ENCODE peak calls at places on chromosome 11, in nine cellular contexts. One of them, this sample, is unnamed.

GRCh38 chr11:125446279-125446678 is 49.8 kb downstream of the FEZ1 start:
- DNase-seq in brain microvascular endothelial cell: no peak
- DNase-seq in cardiac muscle cell: no peak
- DNase-seq in right cardiac atrium: no peak
- DNase-seq in GM23248: no peak
- DNase-seq in heart right ventricle: no peak
- DNase-seq in aorta: no peak
- DNase-seq in pancreas: no peak
- DNase-seq in PC-9: no peak
- DNase-seq in this sample: no peak

GRCh38 chr11:76620471-76620870 is 50.1 kb downstream of the LRRC32 start:
- DNase-seq in pancreas: no peak
- DNase-seq in cardiac muscle cell: no peak
- DNase-seq in brain microvascular endothelial cell: peak; percentile 62
- DNase-seq in aorta: no peak
- DNase-seq in GM23248: peak; percentile 94
- DNase-seq in heart right ventricle: no peak
- DNase-seq in PC-9: no peak
- DNase-seq in right cardiac atrium: no peak
- DNase-seq in this sample: no peak

GRCh38 chr11:199782-200181 is 6.9 kb downstream of the SCGB1C1 start:
- DNase-seq in cardiac muscle cell: no peak
- DNase-seq in brain microvascular endothelial cell: no peak
- DNase-seq in heart right ventricle: no peak
- DNase-seq in GM23248: no peak
- DNase-seq in PC-9: no peak
- DNase-seq in pancreas: peak; percentile 29
- DNase-seq in right cardiac atrium: no peak
- DNase-seq in aorta: no peak
- DNase-seq in this sample: peak; percentile 64

GRCh38 chr11:57751676-57752253 is at the start of gene BTBD18:
- DNase-seq in cardiac muscle cell: peak; percentile 70
- DNase-seq in PC-9: peak; percentile 18
- DNase-seq in brain microvascular endothelial cell: peak; percentile 54
- DNase-seq in pancreas: peak; percentile 40
- DNase-seq in heart right ventricle: peak; percentile 23
- DNase-seq in right cardiac atrium: peak; percentile 27
- DNase-seq in aorta: no peak
- DNase-seq in GM23248: peak; percentile 82
- DNase-seq in this sample: no peak

GRCh38 chr11:65501005-65501529 is 2.2 kb downstream of the MALAT1 start:
- DNase-seq in right cardiac atrium: no peak
- DNase-seq in cardiac muscle cell: no peak
- DNase-seq in GM23248: no peak
- DNase-seq in heart right ventricle: no peak
- DNase-seq in aorta: no peak
- DNase-seq in pancreas: no peak
- DNase-seq in PC-9: no peak
- DNase-seq in brain microvascular endothelial cell: no peak
- DNase-seq in this sample: no peak

GRCh38 chr11:57358991-57359390 is 20.8 kb downstream of the P2RX3 start:
- DNase-seq in PC-9: no peak
- DNase-seq in aorta: no peak
- DNase-seq in brain microvascular endothelial cell: no peak
- DNase-seq in cardiac muscle cell: no peak
- DNase-seq in GM23248: no peak
- DNase-seq in pancreas: no peak
- DNase-seq in heart right ventricle: no peak
- DNase-seq in right cardiac atrium: no peak
- DNase-seq in this sample: no peak

GRCh38 chr11:20005747-20006146 is 154.5 kb downstream of the DBX1 start:
- DNase-seq in brain microvascular endothelial cell: no peak
- DNase-seq in GM23248: no peak
- DNase-seq in PC-9: no peak
- DNase-seq in right cardiac atrium: no peak
- DNase-seq in heart right ventricle: no peak
- DNase-seq in aorta: no peak
- DNase-seq in cardiac muscle cell: no peak
- DNase-seq in pancreas: no peak
- DNase-seq in this sample: no peak

GRCh38 chr11:104623518-104623917 is 274.7 kb downstream of the CASP12 start:
- DNase-seq in brain microvascular endothelial cell: peak; percentile 27
- DNase-seq in PC-9: no peak
- DNase-seq in heart right ventricle: no peak
- DNase-seq in GM23248: peak; percentile 34
- DNase-seq in aorta: no peak
- DNase-seq in cardiac muscle cell: no peak
- DNase-seq in right cardiac atrium: no peak
- DNase-seq in pancreas: no peak
- DNase-seq in this sample: no peak

GRCh38 chr11:118623291-118623655 is 15.9 kb downstream of the PHLDB1 start:
- DNase-seq in brain microvascular endothelial cell: no peak
- DNase-seq in heart right ventricle: no peak
- DNase-seq in GM23248: peak; percentile 61
- DNase-seq in cardiac muscle cell: peak; percentile 49
- DNase-seq in PC-9: no peak
- DNase-seq in right cardiac atrium: no peak
- DNase-seq in aorta: peak; percentile 63
- DNase-seq in pancreas: peak; percentile 52
- DNase-seq in this sample: no peak

GRCh38 chr11:112004389-112004788 is 20.8 kb upstream of the DLAT start:
- DNase-seq in pancreas: no peak
- DNase-seq in heart right ventricle: no peak
- DNase-seq in right cardiac atrium: no peak
- DNase-seq in GM23248: peak; percentile 9
- DNase-seq in cardiac muscle cell: no peak
- DNase-seq in aorta: no peak
- DNase-seq in brain microvascular endothelial cell: peak; percentile 4
- DNase-seq in PC-9: no peak
- DNase-seq in this sample: no peak

GRCh38 chr11:61922539-61922938 is 5.2 kb upstream of the RAB3IL1 start:
- DNase-seq in heart right ventricle: peak; percentile 89
- DNase-seq in aorta: peak; percentile 90
- DNase-seq in GM23248: peak; percentile 85
- DNase-seq in pancreas: no peak
- DNase-seq in PC-9: no peak
- DNase-seq in right cardiac atrium: peak; percentile 90
- DNase-seq in cardiac muscle cell: no peak
- DNase-seq in brain microvascular endothelial cell: peak; percentile 11
- DNase-seq in this sample: peak; percentile 95

GRCh38 chr11:61980783-61981541 is 13.5 kb upstream of the FTH1 start:
- DNase-seq in PC-9: no peak
- DNase-seq in aorta: peak; percentile 24
- DNase-seq in GM23248: no peak
- DNase-seq in right cardiac atrium: no peak
- DNase-seq in brain microvascular endothelial cell: no peak
- DNase-seq in pancreas: no peak
- DNase-seq in heart right ventricle: no peak
- DNase-seq in cardiac muscle cell: no peak
- DNase-seq in this sample: no peak

GRCh38 chr11:70894566-70894965 is 357.8 kb downstream of the SHANK2 start:
- DNase-seq in heart right ventricle: no peak
- DNase-seq in PC-9: no peak
- DNase-seq in right cardiac atrium: no peak
- DNase-seq in GM23248: no peak
- DNase-seq in cardiac muscle cell: no peak
- DNase-seq in brain microvascular endothelial cell: no peak
- DNase-seq in aorta: no peak
- DNase-seq in pancreas: no peak
- DNase-seq in this sample: no peak

GRCh38 chr11:37333345-37333744 is 735.3 kb upstream of the RAG2 start:
- DNase-seq in heart right ventricle: no peak
- DNase-seq in right cardiac atrium: no peak
- DNase-seq in brain microvascular endothelial cell: no peak
- DNase-seq in GM23248: no peak
- DNase-seq in PC-9: no peak
- DNase-seq in aorta: no peak
- DNase-seq in cardiac muscle cell: no peak
- DNase-seq in pancreas: no peak
- DNase-seq in this sample: no peak

GRCh38 chr11:113626736-113627135 is 79.4 kb downstream of the TMPRSS5 start:
- DNase-seq in PC-9: no peak
- DNase-seq in aorta: no peak
- DNase-seq in cardiac muscle cell: no peak
- DNase-seq in pancreas: no peak
- DNase-seq in right cardiac atrium: no peak
- DNase-seq in heart right ventricle: no peak
- DNase-seq in GM23248: peak; percentile 43
- DNase-seq in brain microvascular endothelial cell: no peak
- DNase-seq in this sample: no peak

GRCh38 chr11:128488471-128488870 is 98.9 kb downstream of the ETS1 start:
- DNase-seq in GM23248: peak; percentile 97
- DNase-seq in aorta: no peak
- DNase-seq in heart right ventricle: no peak
- DNase-seq in cardiac muscle cell: no peak
- DNase-seq in pancreas: no peak
- DNase-seq in right cardiac atrium: no peak
- DNase-seq in PC-9: no peak
- DNase-seq in brain microvascular endothelial cell: peak; percentile 76
- DNase-seq in this sample: no peak

GRCh38 chr11:16606784-16607674 is 131.4 kb upstream of the C11orf58 start:
- DNase-seq in GM23248: no peak
- DNase-seq in pancreas: peak; percentile 68
- DNase-seq in aorta: peak; percentile 50
- DNase-seq in cardiac muscle cell: peak; percentile 60
- DNase-seq in right cardiac atrium: peak; percentile 71
- DNase-seq in PC-9: peak; percentile 25
- DNase-seq in heart right ventricle: peak; percentile 70
- DNase-seq in brain microvascular endothelial cell: no peak
- DNase-seq in this sample: peak; percentile 67

DNA sequence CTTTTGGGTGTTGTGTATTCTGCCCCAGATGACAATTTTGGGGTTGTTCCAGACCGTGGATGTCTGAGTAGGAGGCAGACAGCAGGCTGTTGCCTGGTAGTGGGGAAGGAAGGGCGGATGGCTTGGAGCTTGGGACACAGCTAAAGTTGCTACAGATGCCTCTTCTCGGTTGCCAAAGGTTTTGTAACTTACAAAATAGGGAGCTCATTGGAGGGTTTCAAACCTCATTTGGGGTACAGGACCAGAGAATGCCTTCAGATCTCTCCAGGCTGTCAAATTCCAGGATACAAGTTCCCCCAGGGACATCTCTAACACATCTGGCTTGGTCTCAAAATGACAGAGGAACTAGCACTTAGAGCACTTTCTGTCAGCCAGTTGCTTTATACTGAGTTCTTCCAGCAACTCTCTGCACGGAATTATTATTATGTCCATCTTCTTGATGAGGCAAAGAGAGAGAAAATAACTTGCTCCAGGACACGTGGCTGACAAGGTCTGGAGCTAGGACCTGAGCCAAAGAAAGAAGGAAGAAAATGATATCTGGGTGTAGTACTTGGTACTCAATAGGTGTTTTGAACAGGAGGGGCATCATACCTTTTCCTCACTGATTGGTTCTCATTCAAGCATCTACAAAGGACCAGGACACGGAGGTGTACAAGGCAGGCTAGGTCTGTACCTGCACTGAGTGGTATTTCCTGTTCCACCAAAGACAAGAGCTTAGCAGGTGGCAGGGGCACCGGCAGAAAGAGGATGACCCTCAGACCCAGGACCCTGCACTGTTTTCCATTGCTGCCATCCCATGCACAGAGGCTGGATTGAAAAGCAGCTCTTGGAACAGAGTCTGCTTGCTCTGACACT is 55.9 kb downstream of the SLC1A2 start:
- DNase-seq in heart right ventricle: peak; percentile 34
- DNase-seq in brain microvascular endothelial cell: no peak
- DNase-seq in GM23248: peak; percentile 72
- DNase-seq in aorta: peak; percentile 57
- DNase-seq in pancreas: no peak
- DNase-seq in right cardiac atrium: peak; percentile 51
- DNase-seq in cardiac muscle cell: no peak
- DNase-seq in PC-9: no peak
- DNase-seq in this sample: peak; percentile 80
- H3K27ac ChIP-seq in heart right ventricle: peak overlapping the region; percentile 81
- H3K27ac ChIP-seq in brain microvascular endothelial cell: no peak overlapping the region
- H3K27ac ChIP-seq in GM23248: peak overlapping the region; percentile 85
- H3K27ac ChIP-seq in aorta: peak overlapping the region; percentile 65
- H3K27ac ChIP-seq in pancreas: peak overlapping the region; percentile 50
- H3K27ac ChIP-seq in right cardiac atrium: peak overlapping the region; percentile 70
- H3K27ac ChIP-seq in cardiac muscle cell: no peak overlapping the region
- H3K27ac ChIP-seq in PC-9: peak overlapping the region; percentile 84
- H3K27ac ChIP-seq in this sample: peak overlapping the region; percentile 87

GRCh38 chr11:117612111-117612510 is 184.9 kb downstream of the DSCAML1 start:
- DNase-seq in brain microvascular endothelial cell: no peak
- DNase-seq in GM23248: no peak
- DNase-seq in cardiac muscle cell: no peak
- DNase-seq in heart right ventricle: no peak
- DNase-seq in PC-9: no peak
- DNase-seq in right cardiac atrium: no peak
- DNase-seq in pancreas: no peak
- DNase-seq in aorta: no peak
- DNase-seq in this sample: peak; percentile 5
- H3K4me3 ChIP-seq in brain microvascular endothelial cell: no peak overlapping the region
- H3K4me3 ChIP-seq in GM23248: no peak overlapping the region
- H3K4me3 ChIP-seq in cardiac muscle cell: no peak overlapping the region
- H3K4me3 ChIP-seq in heart right ventricle: no peak overlapping the region
- H3K4me3 ChIP-seq in PC-9: no peak overlapping the region
- H3K4me3 ChIP-seq in right cardiac atrium: no peak overlapping the region
- H3K4me3 ChIP-seq in pancreas: no peak overlapping the region
- H3K4me3 ChIP-seq in aorta: no peak overlapping the region
- H3K4me3 ChIP-seq in this sample: no peak overlapping the region

DNA sequence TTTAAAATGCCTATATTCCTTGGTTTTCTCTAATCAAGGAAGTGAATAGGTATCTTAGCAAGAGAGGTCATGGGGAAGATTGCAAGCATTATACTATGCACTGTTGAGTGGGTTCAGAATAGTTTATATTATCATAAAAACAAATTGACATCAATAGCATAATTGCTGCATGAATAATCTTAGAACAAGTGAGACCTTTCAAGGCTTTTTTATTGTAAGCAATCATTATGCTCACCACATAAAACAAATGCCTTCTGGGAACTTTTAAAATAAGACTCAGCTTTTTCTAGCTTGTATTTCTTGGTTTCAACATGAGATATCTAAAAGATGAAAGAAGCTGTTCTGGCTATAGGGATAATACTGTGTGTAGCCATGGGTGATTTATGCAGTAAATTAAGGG is 135.6 kb upstream of the ZC3H12C start:
- DNase-seq in GM23248: no peak
- DNase-seq in aorta: no peak
- DNase-seq in pancreas: no peak
- DNase-seq in PC-9: no peak
- DNase-seq in heart right ventricle: no peak
- DNase-seq in brain microvascular endothelial cell: no peak
- DNase-seq in cardiac muscle cell: no peak
- DNase-seq in right cardiac atrium: no peak
- DNase-seq in this sample: no peak
- H3K27ac ChIP-seq in GM23248: no peak overlapping the region
- H3K27ac ChIP-seq in aorta: no peak overlapping the region
- H3K27ac ChIP-seq in pancreas: no peak overlapping the region
- H3K27ac ChIP-seq in PC-9: no peak overlapping the region
- H3K27ac ChIP-seq in heart right ventricle: no peak overlapping the region
- H3K27ac ChIP-seq in brain microvascular endothelial cell: no peak overlapping the region
- H3K27ac ChIP-seq in cardiac muscle cell: no peak overlapping the region
- H3K27ac ChIP-seq in right cardiac atrium: no peak overlapping the region
- H3K27ac ChIP-seq in this sample: no peak overlapping the region

GRCh38 chr11:102280237-102280833 is 36.9 kb upstream of the BIRC3 start:
- DNase-seq in pancreas: no peak
- DNase-seq in heart right ventricle: no peak
- DNase-seq in aorta: no peak
- DNase-seq in cardiac muscle cell: no peak
- DNase-seq in PC-9: no peak
- DNase-seq in right cardiac atrium: no peak
- DNase-seq in brain microvascular endothelial cell: no peak
- DNase-seq in GM23248: no peak
- DNase-seq in this sample: no peak
- H3K4me3 ChIP-seq in pancreas: peak overlapping the region; percentile 20
- H3K4me3 ChIP-seq in heart right ventricle: no peak overlapping the region
- H3K4me3 ChIP-seq in aorta: no peak overlapping the region
- H3K4me3 ChIP-seq in cardiac muscle cell: no peak overlapping the region
- H3K4me3 ChIP-seq in PC-9: no peak overlapping the region
- H3K4me3 ChIP-seq in right cardiac atrium: no peak overlapping the region
- H3K4me3 ChIP-seq in brain microvascular endothelial cell: no peak overlapping the region
- H3K4me3 ChIP-seq in GM23248: no peak overlapping the region
- H3K4me3 ChIP-seq in this sample: no peak overlapping the region

GRCh38 chr11:1547467-1548098 is 24.5 kb downstream of the DUSP8 start:
- DNase-seq in pancreas: peak; percentile 54
- DNase-seq in cardiac muscle cell: no peak
- DNase-seq in right cardiac atrium: no peak
- DNase-seq in PC-9: no peak
- DNase-seq in aorta: no peak
- DNase-seq in brain microvascular endothelial cell: no peak
- DNase-seq in heart right ventricle: no peak
- DNase-seq in GM23248: no peak
- DNase-seq in this sample: no peak
- H3K27ac ChIP-seq in pancreas: peak overlapping the region; percentile 76
- H3K27ac ChIP-seq in cardiac muscle cell: no peak overlapping the region
- H3K27ac ChIP-seq in right cardiac atrium: peak overlapping the region; percentile 30
- H3K27ac ChIP-seq in PC-9: no peak overlapping the region
- H3K27ac ChIP-seq in aorta: peak overlapping the region; percentile 0
- H3K27ac ChIP-seq in brain microvascular endothelial cell: no peak overlapping the region
- H3K27ac ChIP-seq in heart right ventricle: peak overlapping the region; percentile 96
- H3K27ac ChIP-seq in GM23248: no peak overlapping the region
- H3K27ac ChIP-seq in this sample: peak overlapping the region; percentile 54

This sample was measured in sigmoid colon.